ENCODE peak calls at places on chromosomes 3 and 15, in six cellular contexts. T, O, A, Q, P and D are unnamed samples.

GRCh38 chr3:127483005-127483641 is 107.4 kb downstream of the TPRA1 start:
- DNase-seq in P (no peak), Q (no peak), T (no peak), A (no peak), O (no peak), D (no peak)

GRCh38 chr3:178259703-178260102 is 276.5 kb upstream of the KCNMB2 start:
- DNase-seq in T (no peak), A (no peak), Q (no peak), P (no peak), O (no peak), D (no peak)

GRCh38 chr15:72890043-72890442 is 106.5 kb upstream of the ADPGK start:
- DNase-seq in A (no peak), P (no peak), O (no peak), T (no peak), Q (no peak), D (no peak)

GRCh38 chr3:73399106-73399505 is 225.6 kb downstream of the PDZRN3 start:
- DNase-seq in P (no peak), Q (peak; percentile 33), O (no peak), T (no peak), A (no peak), D (no peak)

GRCh38 chr3:99859855-99860254 is 42.2 kb downstream of the CMSS1 start:
- DNase-seq in O (no peak), Q (peak; percentile 96), P (no peak), A (no peak), T (no peak), D (no peak)

GRCh38 chr3:101549473-101549872 is 12.2 kb upstream of the TRMT10C start:
- DNase-seq in O (no peak), T (no peak), P (no peak), Q (no peak), A (no peak), D (no peak)

GRCh38 chr3:72487078-72487765 is 361.0 kb downstream of the SHQ1 start:
- DNase-seq in Q (peak; percentile 82), T (peak; percentile 87), P (peak; percentile 20), O (no peak), A (peak; percentile 96), D (peak; percentile 58)

GRCh38 chr15:44068346-44068745 is 126.7 kb downstream of the FRMD5 start:
- DNase-seq in A (no peak), P (no peak), Q (no peak), O (no peak), T (no peak), D (no peak)

GRCh38 chr3:58627580-58627894 is 39.0 kb downstream of the FAM3D start:
- DNase-seq in O (no peak), T (no peak), P (no peak), Q (no peak), A (no peak), D (no peak)

GRCh38 chr3:129023909-129024308 is 22.8 kb downstream of the EFCC1 start:
- DNase-seq in P (no peak), T (no peak), O (no peak), A (no peak), Q (peak; percentile 36), D (no peak)
- TF ChIP-seq CTCF in P (no peak), T (no peak), O (peak; percentile 21), A (peak; percentile 18), Q (peak; percentile 48), D (peak; percentile 27)

GRCh38 chr15:76973362-76973743 is 21.6 kb upstream of the PSTPIP1 start:
- DNase-seq in O (peak; percentile 49), Q (no peak), A (no peak), P (peak; percentile 56), T (peak; percentile 70), D (no peak)
- TF ChIP-seq CTCF in O (peak; percentile 55), Q (peak; percentile 78), A (peak; percentile 13), P (peak; percentile 82), T (peak; percentile 16), D (peak; percentile 83)

DNA sequence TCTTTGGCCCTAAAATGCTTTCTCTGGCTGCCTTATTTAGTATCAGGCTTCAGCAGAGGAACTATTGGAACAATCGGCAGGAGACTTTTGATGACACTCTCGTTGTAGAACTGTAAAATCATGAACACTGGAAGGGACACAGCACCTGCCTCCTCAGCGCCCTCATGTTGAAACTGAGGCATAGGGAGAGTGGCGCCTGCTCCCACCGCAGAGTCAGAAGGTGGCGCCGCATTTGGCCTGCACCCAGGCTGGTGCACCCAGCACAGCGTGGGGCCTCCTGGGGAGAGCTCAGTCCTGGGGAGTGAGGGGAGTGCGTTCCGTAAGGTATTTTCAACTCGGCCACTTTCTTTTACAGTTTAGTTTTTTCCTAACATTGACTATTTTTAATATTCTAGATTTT is 78.2 kb upstream of the BLM start:
- DNase-seq in A (peak; percentile 22), P (no peak), T (no peak), Q (no peak), O (no peak), D (no peak)
- TF ChIP-seq CTCF in A (no peak), P (no peak), T (no peak), Q (peak; percentile 18), O (no peak), D (peak; percentile 13)

GRCh38 chr3:107543666-107544065 is 20.9 kb downstream of the BBX start:
- DNase-seq in Q (no peak), A (no peak), P (no peak), O (no peak), T (no peak), D (no peak)
- TF ChIP-seq CTCF in Q (peak; percentile 67), A (peak; percentile 22), P (peak; percentile 10), O (peak; percentile 46), T (no peak), D (peak; percentile 16)

GRCh38 chr15:66838671-66839239 is 136.7 kb downstream of the SMAD6 start:
- DNase-seq in P (peak; percentile 35), Q (peak; percentile 54), T (no peak), A (no peak), O (no peak), D (no peak)
- TF ChIP-seq CTCF in P (peak; percentile 25), Q (peak; percentile 84), T (peak; percentile 43), A (peak; percentile 31), O (peak; percentile 73), D (peak; percentile 67)

GRCh38 chr15:98063311-98063710 is 102.8 kb downstream of the ARRDC4 start:
- DNase-seq in P (no peak), Q (peak; percentile 31), T (no peak), O (no peak), A (no peak), D (no peak)
- TF ChIP-seq CTCF in P (no peak), Q (no peak), T (no peak), O (no peak), A (no peak), D (no peak)

DNA sequence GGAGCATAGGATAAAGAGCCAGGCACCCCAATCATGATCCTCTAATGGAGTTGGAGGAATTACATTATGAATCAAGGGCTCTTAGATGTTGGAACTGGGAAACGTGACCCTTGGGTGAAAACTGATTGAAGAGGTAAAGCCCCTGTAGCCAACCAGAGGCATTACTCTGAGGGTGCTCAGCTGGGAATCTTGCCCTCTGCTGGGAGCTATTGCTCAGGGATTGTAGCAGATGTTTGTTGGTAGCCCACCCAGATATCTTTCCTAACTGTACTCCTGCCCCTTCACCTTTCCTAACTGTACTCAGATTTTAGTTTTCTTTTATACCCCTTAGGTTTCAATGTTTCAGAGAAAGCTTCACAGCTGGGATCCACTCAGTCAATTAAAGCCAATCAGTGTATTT is 74.2 kb downstream of the RARB start:
- DNase-seq in T (no peak), O (no peak), P (no peak), A (no peak), Q (no peak), D (no peak)
- TF ChIP-seq CTCF in T (no peak), O (no peak), P (no peak), A (no peak), Q (no peak), D (no peak)